ENCODE peak calls at places on chromosomes 3 and 15, in four cellular contexts. One of them, this sample, is unnamed.

GRCh38 chr3:125206934-125207333 is 5.6 kb downstream of the SLC12A8 start:
- DNase-seq in DMS153: no peak
- DNase-seq in NCI-H2081: no peak
- DNase-seq in aorta: no peak
- DNase-seq in this sample: no peak

GRCh38 chr3:172307143-172307560 is 141.1 kb downstream of the GHSR start:
- DNase-seq in DMS153: no peak
- DNase-seq in aorta: no peak
- DNase-seq in NCI-H2081: no peak
- DNase-seq in this sample: no peak

GRCh38 chr3:175606650-175607318 is 747.6 kb downstream of the NAALADL2 start:
- DNase-seq in aorta: no peak
- DNase-seq in DMS153: no peak
- DNase-seq in NCI-H2081: peak
- DNase-seq in this sample: no peak

GRCh38 chr3:197482001-197482400 is 73.8 kb downstream of the BDH1 start:
- DNase-seq in DMS153: no peak
- DNase-seq in aorta: no peak
- DNase-seq in NCI-H2081: no peak
- DNase-seq in this sample: no peak

GRCh38 chr3:192514081-192514753 is 213.1 kb downstream of the FGF12 start:
- DNase-seq in NCI-H2081: peak
- DNase-seq in DMS153: no peak
- DNase-seq in aorta: peak
- DNase-seq in this sample: no peak

GRCh38 chr15:28923726-28924280 is 38.0 kb downstream of the APBA2 start:
- DNase-seq in DMS153: no peak
- DNase-seq in NCI-H2081: no peak
- DNase-seq in aorta: peak
- DNase-seq in this sample: peak

GRCh38 chr15:101773496-101774100 is 29.7 kb upstream of the OR4F6 start:
- DNase-seq in aorta: no peak
- DNase-seq in DMS153: no peak
- DNase-seq in NCI-H2081: peak
- DNase-seq in this sample: no peak

GRCh38 chr3:35758358-35758757 is 119.0 kb downstream of the ARPP21 start:
- DNase-seq in DMS153: peak
- DNase-seq in aorta: no peak
- DNase-seq in NCI-H2081: no peak
- DNase-seq in this sample: no peak

GRCh38 chr3:151011427-151011826 is 38.9 kb upstream of the CLRN1 start:
- DNase-seq in DMS153: no peak
- DNase-seq in NCI-H2081: peak
- DNase-seq in aorta: no peak
- DNase-seq in this sample: no peak

GRCh38 chr3:12938258-12938711 is 96.9 kb upstream of the RPL32 start:
- DNase-seq in DMS153: no peak
- DNase-seq in aorta: no peak
- DNase-seq in NCI-H2081: no peak
- DNase-seq in this sample: no peak

GRCh38 chr3:99885851-99886250 is 68.2 kb downstream of the CMSS1 start:
- DNase-seq in DMS153: no peak
- DNase-seq in NCI-H2081: no peak
- DNase-seq in aorta: no peak
- DNase-seq in this sample: no peak

GRCh38 chr15:27219636-27220035 is 248.7 kb downstream of the GABRG3 start:
- DNase-seq in aorta: no peak
- DNase-seq in DMS153: no peak
- DNase-seq in NCI-H2081: no peak
- DNase-seq in this sample: no peak

GRCh38 chr3:27758083-27758482 is 36.0 kb upstream of the EOMES start:
- DNase-seq in aorta: no peak
- DNase-seq in NCI-H2081: no peak
- DNase-seq in DMS153: no peak
- DNase-seq in this sample: no peak

GRCh38 chr15:59997070-59997701 is 6.9 kb upstream of the FOXB1 start:
- DNase-seq in NCI-H2081: peak
- DNase-seq in DMS153: peak
- DNase-seq in aorta: no peak
- DNase-seq in this sample: peak

This sample was measured in lower lobe of right lung.